ENCODE peak calls at places on chromosomes 1 and 21, in four cellular contexts. L is heart right ventricle, U is B cell, N is AG04450. X is an unnamed sample.

GRCh38 chr1:55632906-55633305 is 417.7 kb upstream of the USP24 start:
- DNase-seq in U (no peak), N (no peak), L (no peak), X (no peak)

GRCh38 chr1:95286479-95286878 is 52.5 kb downstream of the RWDD3 start:
- DNase-seq in U (no peak), L (no peak), N (no peak), X (no peak)

GRCh38 chr21:44982558-44983244 is 42.9 kb downstream of the SLX9 start:
- DNase-seq in N (no peak), U (no peak), L (peak; percentile 56), X (no peak)

GRCh38 chr1:20075345-20075744 is 5.4 kb downstream of the PLA2G5 start:
- DNase-seq in L (no peak), U (no peak), N (no peak), X (no peak)

GRCh38 chr1:58896211-58897183 is 112.7 kb upstream of the JUN start:
- DNase-seq in N (no peak), U (no peak), L (peak; percentile 73), X (no peak)

GRCh38 chr1:211111351-211111750 is 22.6 kb downstream of the KCNH1 start:
- DNase-seq in N (no peak), L (no peak), U (no peak), X (no peak)

GRCh38 chr1:228305721-228306152 is 97.9 kb downstream of the OBSCN start:
- DNase-seq in N (no peak), U (no peak), L (peak; percentile 2), X (no peak)

GRCh38 chr21:29073222-29074006 is at the start of gene CCT8:
- DNase-seq in U (peak; percentile 98), L (peak; percentile 99), N (peak; percentile 99), X (peak; percentile 94)

GRCh38 chr1:20983297-20983889 is 193.3 kb downstream of the EIF4G3 start:
- DNase-seq in U (no peak), L (no peak), N (no peak), X (no peak)

GRCh38 chr1:115676498-115677171 is 34.9 kb downstream of the VANGL1 start:
- DNase-seq in L (no peak), U (no peak), N (no peak), X (no peak)

GRCh38 chr1:216331211-216331610 is 92.0 kb downstream of the USH2A start:
- DNase-seq in L (no peak), U (no peak), N (no peak), X (no peak)

GRCh38 chr1:150161747-150162581 is 12.2 kb downstream of the PLEKHO1 start:
- DNase-seq in L (no peak), N (no peak), U (peak; percentile 40), X (no peak)

GRCh38 chr21:23247334-23247733 is 2249.1 kb downstream of the NCAM2 start:
- DNase-seq in U (no peak), N (no peak), L (no peak), X (no peak)

GRCh38 chr1:6343506-6344405 is 49.8 kb downstream of the ACOT7 start:
- DNase-seq in U (peak; percentile 43), L (peak; percentile 61), N (peak; percentile 47), X (no peak)
- TF ChIP-seq CTCF in U (peak; percentile 63), L (peak; percentile 84), N (peak; percentile 98), X (peak; percentile 96)

DNA sequence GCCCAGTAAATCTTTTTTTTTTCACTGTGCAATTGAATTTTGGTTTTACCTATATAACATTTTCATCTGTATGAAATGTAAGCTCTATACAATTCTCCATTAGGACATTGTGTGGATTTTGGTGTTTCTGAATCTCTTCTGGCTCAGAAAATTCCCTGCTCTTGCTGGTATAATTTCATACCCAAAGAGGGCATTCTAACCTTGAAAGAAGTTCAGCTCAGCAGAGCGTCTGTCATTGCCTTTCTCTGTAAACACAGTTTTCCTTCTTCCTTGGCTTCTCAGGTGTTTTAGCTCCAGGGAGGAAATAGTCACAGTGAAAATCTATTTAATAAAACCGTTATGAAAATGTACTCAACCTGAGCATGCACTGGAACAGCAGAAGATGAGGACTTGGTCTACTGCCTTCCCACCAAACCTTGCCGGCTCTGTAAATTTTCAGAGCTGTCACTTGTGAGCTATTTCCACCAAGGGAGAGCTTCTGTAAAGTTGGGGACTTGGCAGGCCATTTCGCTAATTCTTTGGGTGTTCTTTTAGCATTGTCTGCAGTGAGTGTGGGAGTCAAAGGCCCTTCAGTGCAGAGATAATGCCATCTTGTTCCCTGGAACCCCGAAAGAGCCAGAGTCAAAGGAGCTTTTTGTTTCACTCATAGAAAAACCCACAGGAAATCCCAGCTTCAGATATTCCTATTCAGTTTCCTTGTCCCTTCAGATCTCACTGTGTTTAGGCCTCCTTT is 16.2 kb downstream of the DISC1 start:
- DNase-seq in L (no peak), N (no peak), U (no peak), X (no peak)
- TF ChIP-seq CTCF in L (no peak), N (no peak), U (no peak), X (no peak)

DNA sequence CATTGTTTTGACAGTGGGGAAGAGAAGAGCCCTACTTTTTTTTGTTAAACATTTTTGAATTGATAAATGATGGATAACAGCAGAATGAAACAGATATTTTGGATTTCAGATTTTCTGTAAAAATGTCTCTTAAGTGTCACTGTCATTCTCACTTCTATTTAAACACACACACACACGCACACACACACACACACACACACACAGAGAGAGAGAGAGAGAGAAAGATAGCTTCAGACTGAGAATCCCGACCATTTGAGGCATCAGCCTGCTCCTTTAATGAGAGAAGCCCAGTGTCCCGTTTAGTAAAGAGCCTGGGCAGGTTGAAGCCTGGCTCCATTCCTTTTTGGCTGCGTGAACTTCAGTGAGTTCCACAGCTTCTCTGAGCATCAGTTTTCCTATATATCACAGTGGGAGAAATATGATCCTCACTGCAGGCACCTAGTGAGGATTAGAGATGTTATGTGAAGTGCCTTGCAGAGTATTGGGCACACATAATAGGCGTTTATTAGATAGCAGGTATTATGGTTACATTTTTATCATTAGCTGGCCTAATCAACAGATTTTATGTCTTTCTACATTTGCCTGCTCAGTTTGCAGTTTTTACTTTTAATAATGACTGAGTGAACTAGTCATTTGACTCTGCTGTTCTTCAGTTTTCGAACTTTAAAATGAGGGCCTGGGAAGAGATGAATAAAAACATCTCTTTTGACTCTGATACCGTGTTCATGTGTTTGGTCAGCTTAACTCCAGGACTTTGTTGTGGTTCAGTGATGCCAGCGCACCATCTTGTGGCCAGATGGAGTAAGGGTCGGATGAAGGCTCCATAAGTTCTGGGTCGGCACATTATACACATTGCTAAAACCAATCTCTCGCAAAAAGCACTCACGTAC is 78.8 kb upstream of the GPR88 start:
- DNase-seq in U (peak; percentile 72), L (peak; percentile 69), N (peak; percentile 71), X (peak; percentile 14)
- TF ChIP-seq CTCF in U (peak; percentile 85), L (peak; percentile 93), N (peak; percentile 91), X (peak; percentile 90)

GRCh38 chr1:34780528-34780927 is 486 bp upstream of the GJB3 start:
- DNase-seq in N (no peak), U (no peak), L (no peak), X (no peak)

GRCh38 chr1:34779526-34779925 is 1.5 kb upstream of the GJB3 start:
- DNase-seq in U (no peak), L (no peak), N (no peak), X (no peak)

GRCh38 chr1:34781071-34781843 is at the start of gene GJB3:
- DNase-seq in U (no peak), L (no peak), N (no peak), X (no peak)

GRCh38 chr1:34779962-34780361 is 1.1 kb upstream of the GJB3 start:
- DNase-seq in N (no peak), L (no peak), U (no peak), X (no peak)

DNA sequence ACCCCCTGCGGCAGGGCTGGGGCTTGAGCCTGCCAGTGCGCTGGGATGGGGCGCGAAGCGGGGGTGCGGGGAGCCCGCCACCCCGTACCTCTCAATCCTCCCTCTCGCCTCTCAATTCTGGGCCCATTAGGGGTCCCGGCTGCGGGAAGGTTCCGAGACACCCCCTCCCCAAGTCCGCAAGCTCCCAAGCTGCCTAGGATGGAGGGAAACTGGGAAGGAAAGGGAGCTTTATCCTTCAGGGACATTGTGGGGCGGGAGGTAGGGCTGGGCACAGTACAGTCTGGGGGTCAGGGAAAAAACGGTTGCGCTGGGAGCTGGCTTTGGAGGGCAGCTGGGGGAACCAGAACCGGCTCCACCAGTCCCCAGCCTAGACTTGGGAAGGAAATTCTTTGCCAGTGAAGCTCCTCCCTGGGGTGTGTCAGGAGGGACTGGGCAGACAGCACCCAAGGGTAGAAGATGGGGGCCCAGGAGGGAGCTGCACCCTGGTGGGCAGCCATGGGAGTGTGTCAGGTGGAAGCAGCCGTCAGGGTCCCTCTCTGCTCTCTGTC is 904 bp downstream of the GJB3 start:
- DNase-seq in U (no peak), L (no peak), N (no peak), X (no peak)
- TF ChIP-seq CTCF in U (no peak), L (no peak), N (no peak), X (no peak)

DNA sequence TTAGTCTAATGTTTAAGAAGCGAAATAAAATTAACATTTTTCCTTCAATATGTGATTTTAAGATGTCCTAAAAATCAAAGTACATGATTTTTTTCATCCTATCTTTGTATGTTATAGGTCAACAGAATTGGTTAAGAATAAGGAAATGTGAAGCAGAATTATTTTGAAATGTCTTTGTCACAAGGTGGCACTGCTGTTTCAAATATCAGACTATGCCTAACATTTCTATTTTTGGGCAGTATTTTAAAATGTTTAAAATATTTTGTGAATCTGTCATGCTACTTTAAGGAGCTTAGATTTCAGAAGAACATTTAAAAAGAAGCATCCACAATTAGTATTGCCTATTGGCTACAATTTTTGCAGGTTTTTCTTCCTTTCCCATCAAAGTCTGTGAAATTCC is 38.7 kb downstream of the AMY1C start:
- DNase-seq in N (no peak), L (no peak), U (no peak), X (no peak)
- TF ChIP-seq CTCF in N (no peak), L (peak; percentile 32), U (no peak), X (no peak)

DNA sequence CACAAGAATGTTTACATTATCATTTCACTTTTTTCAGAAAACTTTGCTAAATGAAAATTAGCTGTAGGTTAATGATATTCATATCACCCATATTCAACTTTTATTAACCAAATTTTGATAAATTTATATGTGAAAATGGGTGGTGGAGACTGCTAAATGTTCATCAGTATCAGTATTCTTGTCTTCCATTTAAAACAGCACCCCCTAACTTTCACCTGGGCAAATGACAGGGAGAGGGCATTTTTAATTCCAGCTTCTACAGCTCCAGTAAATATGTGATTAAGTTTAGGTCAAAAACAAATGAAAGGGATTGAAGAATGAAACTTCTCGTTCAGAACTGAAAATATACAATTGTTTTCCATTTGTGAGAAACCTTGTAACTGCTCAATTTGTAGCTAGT is 722.2 kb downstream of the KCNT2 start:
- DNase-seq in N (no peak), U (no peak), L (no peak), X (no peak)
- TF ChIP-seq CTCF in N (no peak), U (no peak), L (no peak), X (peak; percentile 5)

GRCh38 chr1:114063544-114063943 is 84.3 kb downstream of the OLFML3 start:
- DNase-seq in L (no peak), U (no peak), N (no peak), X (no peak)

GRCh38 chr1:114061431-114061830 is 82.2 kb downstream of the OLFML3 start:
- DNase-seq in N (no peak), L (no peak), U (no peak), X (no peak)

DNA sequence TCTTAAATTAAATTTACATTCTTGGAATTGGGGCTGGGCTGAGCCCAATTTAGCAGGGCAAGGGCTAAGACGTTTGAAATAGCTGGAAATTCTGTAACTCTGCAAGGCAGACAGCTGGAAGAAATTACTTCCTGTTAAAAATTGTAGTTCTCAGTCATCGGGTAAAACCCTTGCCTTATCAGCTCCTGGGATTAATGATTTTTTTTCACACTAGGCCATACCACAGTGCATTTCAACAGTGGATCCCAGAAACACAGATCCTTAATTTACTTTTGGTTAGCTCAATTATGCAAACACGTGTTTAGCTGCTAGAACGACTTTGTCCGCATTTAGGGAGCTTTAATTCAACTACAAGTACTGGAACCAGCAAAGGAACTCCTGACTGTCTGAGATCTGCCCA is 83.4 kb downstream of the OLFML3 start:
- DNase-seq in U (no peak), N (no peak), L (no peak), X (no peak)
- TF ChIP-seq CTCF in U (no peak), N (no peak), L (no peak), X (no peak)

X was measured in BJ.